ENCODE peak calls at places on chromosome 2, in seven cellular contexts. K is A673, U is GM23248, Q is body of pancreas, O is left ventricle myocardium inferior, X is cardiac muscle cell, S is adrenal gland. N is an unnamed sample. For H3K4me1, the result is how much of the 10 kb centered on the place peaks cover.

GRCh38 chr2:226115832-226116200 is 683.8 kb downstream of the IRS1 start:
- DNase-seq in Q (no peak), O (no peak), X (peak), U (peak), K (no peak), S (no peak), N (peak)

GRCh38 chr2:219441451-219442205 is 7.0 kb downstream of the SPEG start:
- DNase-seq in K (peak), S (no peak), Q (peak), O (no peak), X (peak), U (peak), N (peak)

GRCh38 chr2:173983414-173983871 is 18.3 kb upstream of the SP3 start:
- DNase-seq in X (peak), S (no peak), O (no peak), K (no peak), U (peak), Q (no peak), N (peak)

GRCh38 chr2:69729266-69729665 is 12.7 kb upstream of the ANXA4 start:
- DNase-seq in O (no peak), S (no peak), U (no peak), X (no peak), Q (no peak), K (no peak), N (no peak)

GRCh38 chr2:118223487-118224136 is 135.3 kb downstream of the INSIG2 start:
- DNase-seq in O (no peak), U (peak), Q (no peak), X (peak), S (no peak), K (peak), N (peak)

GRCh38 chr2:64770781-64771334 is 117.1 kb upstream of the SERTAD2 start:
- DNase-seq in X (peak), S (peak), O (peak), U (peak), K (no peak), Q (no peak), N (no peak)

GRCh38 chr2:197293252-197294007 is 17.1 kb downstream of the ANKRD44 start:
- DNase-seq in Q (no peak), X (peak), S (no peak), K (peak), U (no peak), O (no peak), N (no peak)

GRCh38 chr2:102604754-102605153 is 14.6 kb upstream of the SLC9A2 start:
- DNase-seq in O (no peak), S (peak), K (no peak), Q (no peak), U (no peak), X (no peak), N (no peak)

GRCh38 chr2:204628926-204629661 is 83.8 kb downstream of the PARD3B start:
- DNase-seq in Q (no peak), U (no peak), S (no peak), X (peak), O (no peak), K (peak), N (peak)

GRCh38 chr2:207144191-207144795 is 21.5 kb downstream of the KLF7 start:
- DNase-seq in S (no peak), U (no peak), K (no peak), O (no peak), Q (no peak), X (no peak), N (no peak)

GRCh38 chr2:19812166-19812565 is 89.6 kb downstream of the TTC32 start:
- DNase-seq in X (no peak), U (no peak), S (no peak), O (peak), Q (no peak), K (no peak), N (no peak)
- H3K4me1 ChIP-seq in X (under half), U (under half), S (under half), O (under half), Q (under half), K (under half), N (under half)

GRCh38 chr2:95009009-95009760 is 16.3 kb upstream of the MAL start:
- DNase-seq in U (no peak), S (no peak), K (no peak), O (no peak), Q (no peak), X (no peak), N (no peak)
- H3K4me3 ChIP-seq in U (no peak), S (no peak), K (no peak), O (no peak), Q (no peak), X (no peak), N (no peak)

GRCh38 chr2:16051046-16051489 is 110.7 kb downstream of the MYCN start:
- DNase-seq in K (no peak), Q (no peak), S (peak), O (no peak), U (no peak), X (peak), N (no peak)

GRCh38 chr2:16055848-16056580 is 115.7 kb downstream of the MYCN start:
- DNase-seq in Q (no peak), S (no peak), O (no peak), U (no peak), K (no peak), X (no peak), N (no peak)

GRCh38 chr2:16051841-16052564 is 111.7 kb downstream of the MYCN start:
- DNase-seq in Q (no peak), U (no peak), X (no peak), O (no peak), S (no peak), K (no peak), N (no peak)

GRCh38 chr2:16050261-16051045 is 110.1 kb downstream of the MYCN start:
- DNase-seq in X (no peak), K (no peak), O (no peak), Q (no peak), S (no peak), U (no peak), N (no peak)

DNA sequence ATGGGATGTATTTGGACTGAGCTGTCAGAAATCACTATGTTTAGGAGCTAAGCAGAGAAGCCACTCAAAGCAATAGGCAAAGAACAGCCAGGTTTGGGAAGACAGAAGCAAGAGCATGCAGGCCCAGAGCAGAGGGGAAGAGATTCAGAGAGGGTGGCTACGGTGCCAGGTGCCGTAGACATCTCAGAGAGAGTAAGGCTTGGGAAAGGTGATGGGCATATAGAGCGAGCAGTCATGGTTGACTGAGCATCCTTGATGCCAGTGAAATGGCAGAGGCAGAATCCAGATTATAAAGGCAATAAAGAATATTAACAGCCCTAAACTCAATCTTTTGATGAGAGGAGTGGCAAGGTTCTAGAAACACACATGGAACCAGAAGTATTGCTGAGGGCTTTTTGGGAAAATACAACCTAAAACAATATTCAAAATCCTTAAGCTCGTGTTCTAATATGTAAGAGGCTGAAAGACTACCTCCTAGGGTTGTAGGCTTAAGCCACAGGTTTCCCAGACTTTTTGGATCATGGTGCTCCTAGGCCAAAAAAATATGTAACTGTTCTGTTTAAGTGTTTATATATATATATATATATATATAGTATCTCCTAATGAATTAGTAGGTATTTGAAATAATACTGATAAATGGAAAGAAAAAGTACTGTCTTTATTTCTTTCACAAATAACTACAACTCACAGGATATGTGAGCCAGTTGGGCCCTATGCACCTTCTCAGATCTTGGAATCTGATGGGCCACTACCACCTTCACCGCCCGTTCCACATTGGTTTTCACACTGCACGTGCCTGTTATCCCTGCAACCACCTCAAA is 113.3 kb downstream of the MYCN start:
- DNase-seq in X (no peak), Q (no peak), U (no peak), K (no peak), S (no peak), O (no peak), N (no peak)
- H3K27ac ChIP-seq in X (no peak), Q (no peak), U (no peak), K (no peak), S (no peak), O (no peak), N (no peak)

DNA sequence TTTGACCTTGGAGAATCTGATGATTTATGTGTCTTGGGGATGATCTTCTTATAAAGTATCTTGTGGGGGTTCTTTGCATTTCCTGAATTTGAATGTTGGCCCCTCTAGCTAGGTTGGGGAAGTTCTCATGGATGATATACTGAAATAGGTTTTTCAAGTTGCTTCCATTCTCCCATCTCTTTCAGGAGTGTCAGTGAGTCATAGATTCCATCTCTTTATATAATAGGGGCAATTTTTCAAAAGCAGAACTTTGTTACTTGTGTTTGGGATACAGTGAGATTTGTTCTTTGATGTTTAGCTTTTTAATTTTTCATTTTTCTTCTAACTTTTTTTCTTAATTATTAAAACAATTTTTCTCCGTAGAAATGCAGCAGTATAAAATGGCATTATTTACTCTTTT is 19.4 kb downstream of the TMEM87B start:
- DNase-seq in K (no peak), X (no peak), U (peak), S (no peak), Q (no peak), O (no peak), N (no peak)
- H3K4me1 ChIP-seq in K (under half), X (under half), U (under half), S (under half), Q (under half), O (under half), N (under half)

GRCh38 chr2:13006829-13007715 is 290.3 kb downstream of the TRIB2 start:
- DNase-seq in U (peak), S (peak), O (peak), Q (peak), K (peak), X (peak), N (peak)
- H3K4me3 ChIP-seq in U (peak), S (no peak), O (peak), Q (no peak), K (peak), X (no peak), N (no peak)

DNA sequence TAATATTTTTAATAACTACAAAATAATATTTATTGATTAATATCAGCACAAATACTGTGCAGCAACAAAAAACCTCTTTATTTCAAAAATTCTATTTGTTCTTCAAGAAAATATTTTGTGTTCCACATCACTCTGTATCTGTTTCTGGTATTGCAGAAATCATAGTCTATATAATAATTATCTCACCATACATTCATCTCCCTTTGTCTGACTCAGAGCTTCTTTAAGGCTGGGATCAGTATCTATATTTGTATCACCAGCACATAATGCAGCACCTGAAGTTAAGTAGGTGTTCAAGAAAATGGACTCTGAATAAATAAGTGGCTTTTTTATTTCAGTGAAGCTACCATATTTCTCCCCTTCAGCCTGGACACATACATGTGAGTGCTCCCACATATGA is 1.6 kb upstream of the MARCHF4 start:
- DNase-seq in Q (no peak), K (no peak), O (no peak), S (no peak), X (no peak), U (no peak), N (no peak)
- H3K27ac ChIP-seq in Q (no peak), K (no peak), O (no peak), S (no peak), X (no peak), U (peak), N (peak)

GRCh38 chr2:234683950-234684349 is 187.1 kb upstream of the ARL4C start:
- DNase-seq in O (no peak), X (no peak), K (no peak), S (no peak), U (no peak), Q (no peak), N (no peak)
- H3K4me1 ChIP-seq in O (under half), X (under half), K (under half), S (under half), U (under half), Q (under half), N (half or more)

GRCh38 chr2:85255813-85256581 is 71.8 kb downstream of the TGOLN2 start:
- DNase-seq in Q (peak), K (peak), S (no peak), O (no peak), X (peak), U (peak), N (peak)
- H3K4me3 ChIP-seq in Q (no peak), K (no peak), S (no peak), O (peak), X (peak), U (peak), N (peak)

N was measured in SJSA1.